ENCODE peak calls at places on chromosomes 6 and 20, in seven cellular contexts. One of them, this sample, is unnamed.

GRCh38 chr6:111781055-111781708 is 92.1 kb downstream of the FYN start:
- DNase-seq in adrenal gland: no peak
- DNase-seq in heart right ventricle: no peak
- DNase-seq in hypothalamus: no peak
- DNase-seq in stimulated activated CD4-positive, alpha-beta T cell treated with anti-CD3 and anti-CD28 coated beads, Interleukin-2, amount 100 ng/mL, for 4 hours: no peak
- DNase-seq in fibroblast of lung: peak
- DNase-seq in T-helper 2 cell: no peak
- DNase-seq in this sample: no peak

GRCh38 chr20:2299301-2299700 is 3.5 kb downstream of the TGM3 start:
- DNase-seq in fibroblast of lung: no peak
- DNase-seq in heart right ventricle: no peak
- DNase-seq in adrenal gland: peak
- DNase-seq in hypothalamus: no peak
- DNase-seq in stimulated activated CD4-positive, alpha-beta T cell treated with anti-CD3 and anti-CD28 coated beads, Interleukin-2, amount 100 ng/mL, for 4 hours: no peak
- DNase-seq in T-helper 2 cell: no peak
- DNase-seq in this sample: no peak

GRCh38 chr6:129345890-129346289 is 364.1 kb downstream of the ARHGAP18 start:
- DNase-seq in T-helper 2 cell: no peak
- DNase-seq in heart right ventricle: no peak
- DNase-seq in adrenal gland: no peak
- DNase-seq in hypothalamus: no peak
- DNase-seq in fibroblast of lung: peak
- DNase-seq in stimulated activated CD4-positive, alpha-beta T cell treated with anti-CD3 and anti-CD28 coated beads, Interleukin-2, amount 100 ng/mL, for 4 hours: no peak
- DNase-seq in this sample: no peak

GRCh38 chr20:431012-431904 is 23.2 kb downstream of the RBCK1 start:
- DNase-seq in heart right ventricle: peak
- DNase-seq in hypothalamus: peak
- DNase-seq in fibroblast of lung: peak
- DNase-seq in adrenal gland: peak
- DNase-seq in T-helper 2 cell: no peak
- DNase-seq in stimulated activated CD4-positive, alpha-beta T cell treated with anti-CD3 and anti-CD28 coated beads, Interleukin-2, amount 100 ng/mL, for 4 hours: no peak
- DNase-seq in this sample: no peak

GRCh38 chr6:12304487-12304886 is 14.3 kb downstream of the EDN1 start:
- DNase-seq in heart right ventricle: no peak
- DNase-seq in fibroblast of lung: no peak
- DNase-seq in T-helper 2 cell: no peak
- DNase-seq in adrenal gland: no peak
- DNase-seq in hypothalamus: no peak
- DNase-seq in stimulated activated CD4-positive, alpha-beta T cell treated with anti-CD3 and anti-CD28 coated beads, Interleukin-2, amount 100 ng/mL, for 4 hours: no peak
- DNase-seq in this sample: no peak

GRCh38 chr6:121482004-121482693 is 46.7 kb downstream of the GJA1 start:
- DNase-seq in fibroblast of lung: peak
- DNase-seq in stimulated activated CD4-positive, alpha-beta T cell treated with anti-CD3 and anti-CD28 coated beads, Interleukin-2, amount 100 ng/mL, for 4 hours: no peak
- DNase-seq in T-helper 2 cell: no peak
- DNase-seq in heart right ventricle: no peak
- DNase-seq in adrenal gland: no peak
- DNase-seq in hypothalamus: no peak
- DNase-seq in this sample: no peak

GRCh38 chr6:89146748-89147715 is 1.2 kb downstream of the PM20D2 start:
- DNase-seq in stimulated activated CD4-positive, alpha-beta T cell treated with anti-CD3 and anti-CD28 coated beads, Interleukin-2, amount 100 ng/mL, for 4 hours: no peak
- DNase-seq in hypothalamus: no peak
- DNase-seq in heart right ventricle: peak
- DNase-seq in T-helper 2 cell: no peak
- DNase-seq in fibroblast of lung: peak
- DNase-seq in adrenal gland: no peak
- DNase-seq in this sample: peak

GRCh38 chr6:142854589-142855488 is 90.1 kb downstream of the HIVEP2 start:
- DNase-seq in adrenal gland: no peak
- DNase-seq in stimulated activated CD4-positive, alpha-beta T cell treated with anti-CD3 and anti-CD28 coated beads, Interleukin-2, amount 100 ng/mL, for 4 hours: no peak
- DNase-seq in T-helper 2 cell: no peak
- DNase-seq in fibroblast of lung: no peak
- DNase-seq in heart right ventricle: no peak
- DNase-seq in hypothalamus: no peak
- DNase-seq in this sample: no peak

GRCh38 chr6:47680056-47680455 is 18.3 kb upstream of the ADGRF4 start:
- DNase-seq in stimulated activated CD4-positive, alpha-beta T cell treated with anti-CD3 and anti-CD28 coated beads, Interleukin-2, amount 100 ng/mL, for 4 hours: no peak
- DNase-seq in T-helper 2 cell: no peak
- DNase-seq in heart right ventricle: no peak
- DNase-seq in adrenal gland: no peak
- DNase-seq in hypothalamus: no peak
- DNase-seq in fibroblast of lung: no peak
- DNase-seq in this sample: no peak

GRCh38 chr6:126033696-126034095 is 47.4 kb downstream of the TRMT11 start:
- DNase-seq in heart right ventricle: peak
- DNase-seq in fibroblast of lung: peak
- DNase-seq in adrenal gland: peak
- DNase-seq in hypothalamus: no peak
- DNase-seq in stimulated activated CD4-positive, alpha-beta T cell treated with anti-CD3 and anti-CD28 coated beads, Interleukin-2, amount 100 ng/mL, for 4 hours: no peak
- DNase-seq in T-helper 2 cell: no peak
- DNase-seq in this sample: no peak

GRCh38 chr20:667351-668034 is 8.1 kb downstream of the SCRT2 start:
- DNase-seq in hypothalamus: peak
- DNase-seq in stimulated activated CD4-positive, alpha-beta T cell treated with anti-CD3 and anti-CD28 coated beads, Interleukin-2, amount 100 ng/mL, for 4 hours: peak
- DNase-seq in adrenal gland: peak
- DNase-seq in T-helper 2 cell: no peak
- DNase-seq in heart right ventricle: peak
- DNase-seq in fibroblast of lung: peak
- DNase-seq in this sample: peak

GRCh38 chr6:144349690-144350132 is 64.6 kb downstream of the UTRN start:
- DNase-seq in stimulated activated CD4-positive, alpha-beta T cell treated with anti-CD3 and anti-CD28 coated beads, Interleukin-2, amount 100 ng/mL, for 4 hours: no peak
- DNase-seq in T-helper 2 cell: peak
- DNase-seq in hypothalamus: no peak
- DNase-seq in fibroblast of lung: peak
- DNase-seq in adrenal gland: peak
- DNase-seq in heart right ventricle: peak
- DNase-seq in this sample: no peak

GRCh38 chr6:139364302-139364981 is 10.0 kb downstream of the CITED2 start:
- DNase-seq in fibroblast of lung: peak
- DNase-seq in heart right ventricle: no peak
- DNase-seq in T-helper 2 cell: peak
- DNase-seq in stimulated activated CD4-positive, alpha-beta T cell treated with anti-CD3 and anti-CD28 coated beads, Interleukin-2, amount 100 ng/mL, for 4 hours: no peak
- DNase-seq in adrenal gland: no peak
- DNase-seq in hypothalamus: no peak
- DNase-seq in this sample: no peak

GRCh38 chr20:46009847-46010246 is 1.1 kb downstream of the MMP9 start:
- DNase-seq in fibroblast of lung: no peak
- DNase-seq in stimulated activated CD4-positive, alpha-beta T cell treated with anti-CD3 and anti-CD28 coated beads, Interleukin-2, amount 100 ng/mL, for 4 hours: no peak
- DNase-seq in T-helper 2 cell: no peak
- DNase-seq in adrenal gland: no peak
- DNase-seq in heart right ventricle: no peak
- DNase-seq in hypothalamus: no peak
- DNase-seq in this sample: no peak

GRCh38 chr6:166258854-166259276 is 49.3 kb downstream of the PRR18 start:
- DNase-seq in fibroblast of lung: no peak
- DNase-seq in stimulated activated CD4-positive, alpha-beta T cell treated with anti-CD3 and anti-CD28 coated beads, Interleukin-2, amount 100 ng/mL, for 4 hours: peak
- DNase-seq in T-helper 2 cell: peak
- DNase-seq in hypothalamus: no peak
- DNase-seq in heart right ventricle: no peak
- DNase-seq in adrenal gland: no peak
- DNase-seq in this sample: peak

GRCh38 chr6:28940859-28941680 is 17.3 kb upstream of the TRIM27 start:
- DNase-seq in fibroblast of lung: peak
- DNase-seq in heart right ventricle: peak
- DNase-seq in adrenal gland: peak
- DNase-seq in stimulated activated CD4-positive, alpha-beta T cell treated with anti-CD3 and anti-CD28 coated beads, Interleukin-2, amount 100 ng/mL, for 4 hours: peak
- DNase-seq in T-helper 2 cell: peak
- DNase-seq in hypothalamus: no peak
- DNase-seq in this sample: peak

GRCh38 chr6:41097467-41098090 is 24.8 kb downstream of the NFYA start:
- DNase-seq in adrenal gland: no peak
- DNase-seq in stimulated activated CD4-positive, alpha-beta T cell treated with anti-CD3 and anti-CD28 coated beads, Interleukin-2, amount 100 ng/mL, for 4 hours: no peak
- DNase-seq in fibroblast of lung: peak
- DNase-seq in T-helper 2 cell: no peak
- DNase-seq in heart right ventricle: no peak
- DNase-seq in hypothalamus: no peak
- DNase-seq in this sample: no peak

GRCh38 chr20:19881990-19882389 is 123.9 kb downstream of the RIN2 start:
- DNase-seq in hypothalamus: no peak
- DNase-seq in fibroblast of lung: no peak
- DNase-seq in T-helper 2 cell: no peak
- DNase-seq in heart right ventricle: no peak
- DNase-seq in stimulated activated CD4-positive, alpha-beta T cell treated with anti-CD3 and anti-CD28 coated beads, Interleukin-2, amount 100 ng/mL, for 4 hours: no peak
- DNase-seq in adrenal gland: no peak
- DNase-seq in this sample: no peak

GRCh38 chr20:1950836-1951235 is 43.0 kb downstream of the PDYN start:
- DNase-seq in heart right ventricle: no peak
- DNase-seq in T-helper 2 cell: no peak
- DNase-seq in hypothalamus: no peak
- DNase-seq in adrenal gland: no peak
- DNase-seq in fibroblast of lung: no peak
- DNase-seq in stimulated activated CD4-positive, alpha-beta T cell treated with anti-CD3 and anti-CD28 coated beads, Interleukin-2, amount 100 ng/mL, for 4 hours: no peak
- DNase-seq in this sample: no peak

GRCh38 chr6:7292856-7293255 is 20.1 kb downstream of the SSR1 start:
- DNase-seq in stimulated activated CD4-positive, alpha-beta T cell treated with anti-CD3 and anti-CD28 coated beads, Interleukin-2, amount 100 ng/mL, for 4 hours: no peak
- DNase-seq in hypothalamus: no peak
- DNase-seq in adrenal gland: no peak
- DNase-seq in T-helper 2 cell: no peak
- DNase-seq in fibroblast of lung: peak
- DNase-seq in heart right ventricle: no peak
- DNase-seq in this sample: no peak

This sample was measured in effector memory CD8-positive, alpha-beta T cell.